ENCODE peak calls at places on chromosomes 5 and 9, in four cellular contexts. C, F, I and B are unnamed samples.

GRCh38 chr9:25716220-25716872 is 38.1 kb upstream of the TUSC1 start:
- DNase-seq in C (no peak), F (peak; percentile 5), I (peak; percentile 24), B (peak; percentile 56)

GRCh38 chr9:5866276-5866675 is 24.4 kb upstream of the MLANA start:
- DNase-seq in C (no peak), F (no peak), I (no peak), B (no peak)

GRCh38 chr9:3931996-3932906 is 367.6 kb downstream of the GLIS3 start:
- DNase-seq in C (no peak), F (no peak), I (no peak), B (no peak)

GRCh38 chr5:87649455-87649854 is 236.7 kb upstream of the CCNH start:
- DNase-seq in C (no peak), F (no peak), I (no peak), B (no peak)

GRCh38 chr9:126398403-126399058 is 71.9 kb downstream of the MVB12B start:
- DNase-seq in C (peak; percentile 72), F (peak; percentile 80), I (peak; percentile 90), B (peak; percentile 58)

GRCh38 chr5:39570418-39571027 is 145.7 kb upstream of the DAB2 start:
- DNase-seq in C (peak; percentile 43), F (peak; percentile 10), I (no peak), B (peak; percentile 44)

GRCh38 chr9:125586173-125586512 is 120.9 kb downstream of the MAPKAP1 start:
- DNase-seq in C (peak; percentile 15), F (no peak), I (no peak), B (no peak)

GRCh38 chr9:89576404-89576824 is 28.4 kb upstream of the GADD45G start:
- DNase-seq in C (peak; percentile 24), F (peak; percentile 38), I (no peak), B (peak; percentile 26)

GRCh38 chr5:132136906-132137305 is 63.3 kb downstream of the CSF2 start:
- DNase-seq in C (no peak), F (no peak), I (no peak), B (no peak)

GRCh38 chr5:126009566-126009965 is 413.6 kb upstream of the GRAMD2B start:
- DNase-seq in C (no peak), F (no peak), I (no peak), B (no peak)

GRCh38 chr9:99516657-99517049 is 294.6 kb downstream of the SEC61B start:
- DNase-seq in C (no peak), F (no peak), I (no peak), B (no peak)

GRCh38 chr5:151222769-151223446 is 984 bp downstream of the CCDC69 start:
- DNase-seq in C (peak; percentile 68), F (no peak), I (peak; percentile 74), B (no peak)

GRCh38 chr9:132592451-132592850 is 10.0 kb downstream of the BARHL1 start:
- DNase-seq in C (no peak), F (no peak), I (no peak), B (no peak)

GRCh38 chr9:93031629-93032431 is 26.7 kb upstream of the SUSD3 start:
- DNase-seq in C (no peak), F (no peak), I (no peak), B (no peak)

GRCh38 chr9:34233691-34234090 is 54.8 kb downstream of the UBAP1 start:
- DNase-seq in C (no peak), F (no peak), I (no peak), B (no peak)

GRCh38 chr5:147303251-147303650 is 68.4 kb downstream of the STK32A start:
- DNase-seq in C (no peak), F (no peak), I (no peak), B (no peak)

GRCh38 chr9:127899200-127899943 is at the start of gene ST6GALNAC6:
- DNase-seq in C (peak; percentile 86), F (peak; percentile 69), I (peak; percentile 86), B (no peak)

GRCh38 chr9:128705051-128705965 is 3.0 kb downstream of the PKN3 start:
- DNase-seq in C (no peak), F (no peak), I (peak; percentile 34), B (no peak)

GRCh38 chr5:74631088-74631960 is 9.2 kb downstream of the ENC1 start:
- DNase-seq in C (peak; percentile 24), F (peak; percentile 57), I (no peak), B (peak; percentile 91)

GRCh38 chr9:1870915-1871314 is 144.2 kb upstream of the SMARCA2 start:
- DNase-seq in C (no peak), F (no peak), I (no peak), B (no peak)

GRCh38 chr9:7960615-7961014 is 161.0 kb upstream of the DMAC1 start:
- DNase-seq in C (no peak), F (no peak), I (no peak), B (no peak)

GRCh38 chr5:171310816-171311697 is 2.0 kb downstream of the TLX3 start:
- DNase-seq in C (no peak), F (no peak), I (no peak), B (no peak)

GRCh38 chr5:133474851-133475590 is 137.3 kb downstream of the FSTL4 start:
- DNase-seq in C (no peak), F (no peak), I (no peak), B (no peak)

GRCh38 chr9:18382243-18382642 is 91.7 kb upstream of the ADAMTSL1 start:
- DNase-seq in C (no peak), F (no peak), I (no peak), B (no peak)

GRCh38 chr5:169695919-169696490 is 58.9 kb downstream of the DOCK2 start:
- DNase-seq in C (no peak), F (peak; percentile 85), I (no peak), B (no peak)

GRCh38 chr5:38207343-38207742 is 51.0 kb upstream of the EGFLAM start:
- DNase-seq in C (no peak), F (no peak), I (no peak), B (no peak)

GRCh38 chr5:137604348-137605095 is 105.4 kb upstream of the SPOCK1 start:
- DNase-seq in C (no peak), F (no peak), I (no peak), B (no peak)

GRCh38 chr9:132896906-132897305 is 18.2 kb downstream of the SPACA9 start:
- DNase-seq in C (no peak), F (no peak), I (no peak), B (no peak)

GRCh38 chr9:72894342-72894741 is 58.5 kb downstream of the ALDH1A1 start:
- DNase-seq in C (no peak), F (no peak), I (no peak), B (no peak)

GRCh38 chr9:114516913-114517312 is 11.6 kb upstream of the WHRN start:
- DNase-seq in C (peak; percentile 22), F (no peak), I (no peak), B (no peak)

GRCh38 chr9:129320575-129321311 is 142.7 kb upstream of the IER5L start:
- DNase-seq in C (peak; percentile 53), F (no peak), I (peak; percentile 78), B (peak; percentile 64)

GRCh38 chr5:77926337-77926736 is 150.2 kb upstream of the TBCA start:
- DNase-seq in C (no peak), F (no peak), I (no peak), B (no peak)

GRCh38 chr9:112753725-112754124 is 3.2 kb downstream of the SNX30 start:
- DNase-seq in C (no peak), F (no peak), I (no peak), B (no peak)

GRCh38 chr5:103918668-103919367 is 356.2 kb upstream of the NUDT12 start:
- DNase-seq in C (no peak), F (no peak), I (no peak), B (no peak)

GRCh38 chr9:123893146-123893545 is 36.8 kb downstream of the DENND1A start:
- DNase-seq in C (no peak), F (no peak), I (no peak), B (no peak)

GRCh38 chr9:87194471-87194870 is 247.2 kb upstream of the GAS1 start:
- DNase-seq in C (no peak), F (no peak), I (no peak), B (no peak)

GRCh38 chr5:157994271-157994691 is 135.3 kb upstream of the CLINT1 start:
- DNase-seq in C (no peak), F (no peak), I (no peak), B (no peak)

GRCh38 chr5:13625616-13626198 is 318.8 kb downstream of the DNAH5 start:
- DNase-seq in C (no peak), F (no peak), I (no peak), B (no peak)